ENCODE peak calls at places on chromosomes 5 and 9, in four cellular contexts. O, R, D and W are unnamed samples.

GRCh38 chr9:97280755-97281330 is 26.6 kb upstream of the CCDC180 start:
- DNase-seq in D (no peak), O (no peak), R (no peak), W (no peak)

GRCh38 chr5:171595401-171595800 is 176.0 kb downstream of the FGF18 start:
- DNase-seq in R (no peak), O (no peak), D (no peak), W (no peak)

GRCh38 chr5:158456756-158457155 is 597.8 kb upstream of the CLINT1 start:
- DNase-seq in R (no peak), D (peak), O (no peak), W (peak)

GRCh38 chr9:92740015-92740408 is 24.6 kb downstream of the BICD2 start:
- DNase-seq in D (no peak), O (no peak), R (no peak), W (no peak)

GRCh38 chr5:10124287-10124686 is 125.4 kb downstream of the ATPSCKMT start:
- DNase-seq in O (no peak), R (no peak), D (no peak), W (peak)

GRCh38 chr5:1173485-1174070 is 27.8 kb upstream of the SLC6A19 start:
- DNase-seq in O (no peak), R (peak), D (no peak), W (no peak)

GRCh38 chr5:98997000-98997399 is 68.2 kb upstream of the CHD1 start:
- DNase-seq in R (no peak), O (no peak), D (peak), W (peak)

GRCh38 chr9:110152704-110153374 is 55.1 kb downstream of the C9orf152 start:
- DNase-seq in R (no peak), D (peak), O (no peak), W (peak)

GRCh38 chr9:3478549-3478953 is 47.2 kb downstream of the RFX3 start:
- DNase-seq in R (no peak), O (no peak), D (peak), W (no peak)

GRCh38 chr9:82764270-82764669 is 298.7 kb downstream of the RASEF start:
- DNase-seq in O (no peak), R (no peak), D (no peak), W (no peak)

GRCh38 chr5:203246-203645 is 12.0 kb downstream of the LRRC14B start:
- DNase-seq in D (no peak), O (no peak), R (no peak), W (no peak)

GRCh38 chr9:33818167-33818831 is 1.3 kb downstream of the UBE2R2 start:
- DNase-seq in R (no peak), O (peak), D (no peak), W (no peak)

GRCh38 chr5:55036477-55036876 is 12.4 kb downstream of the GZMK start:
- DNase-seq in R (no peak), O (no peak), D (no peak), W (peak)

GRCh38 chr5:144060598-144060997 is 109.9 kb downstream of the YIPF5 start:
- DNase-seq in R (no peak), O (no peak), D (no peak), W (no peak)

GRCh38 chr5:136001531-136001930 is 27.3 kb upstream of the TGFBI start:
- DNase-seq in O (peak), D (no peak), R (no peak), W (peak)

GRCh38 chr9:27109621-27110020 is 596 bp downstream of the TEK start:
- DNase-seq in R (no peak), O (no peak), D (no peak), W (no peak)

GRCh38 chr9:75891277-75892167 is 1.0 kb downstream of the PCSK5 start:
- DNase-seq in R (peak), O (no peak), D (no peak), W (peak)

GRCh38 chr9:89405832-89406231 is 87.5 kb downstream of the SECISBP2 start:
- DNase-seq in O (no peak), R (peak), D (no peak), W (no peak)

GRCh38 chr5:14406554-14406849 is 175.1 kb upstream of the OTULINL start:
- DNase-seq in O (no peak), R (no peak), D (no peak), W (peak)

GRCh38 chr5:6772886-6773285 is 59.7 kb downstream of the TENT4A start:
- DNase-seq in D (peak), R (no peak), O (no peak), W (no peak)

GRCh38 chr5:32785639-32786216 is 74.6 kb downstream of the NPR3 start:
- DNase-seq in D (peak), R (no peak), O (no peak), W (no peak)

GRCh38 chr5:15501057-15501791 is 1.2 kb downstream of the FBXL7 start:
- DNase-seq in O (no peak), D (peak), R (no peak), W (peak)

GRCh38 chr5:108379722-108380530 is 2.0 kb downstream of the FBXL17 start:
- DNase-seq in R (no peak), O (no peak), D (peak), W (no peak)

GRCh38 chr5:111584651-111585050 is 72.3 kb upstream of the STARD4 start:
- DNase-seq in O (no peak), R (no peak), D (no peak), W (peak)

GRCh38 chr5:14665110-14665822 is 748 bp downstream of the OTULIN start:
- DNase-seq in R (peak), O (peak), D (peak), W (peak)

GRCh38 chr9:105535920-105536668 is 21.8 kb upstream of the FKTN start:
- DNase-seq in D (no peak), R (no peak), O (no peak), W (no peak)

GRCh38 chr9:23361096-23361495 is 464.9 kb downstream of the ELAVL2 start:
- DNase-seq in R (no peak), D (no peak), O (no peak), W (no peak)